ENCODE peak calls at places on chromosomes 5 and 9, in five cellular contexts. D is GM12865, X is NCI-H1092 treated with DMSO at 0.1 percent for 48 hours, K is lower leg skin, C is neural crest cell. S is an unnamed sample.

GRCh38 chr5:150044334-150044681 is 42.0 kb downstream of the CSF1R start:
- DNase-seq in D (no peak), X (no peak), K (no peak), C (no peak), S (no peak)

GRCh38 chr9:114263853-114264510 is 58.9 kb upstream of the ORM1 start:
- DNase-seq in D (no peak), X (no peak), K (no peak), C (peak), S (no peak)

GRCh38 chr5:128644863-128645262 is 106.8 kb upstream of the FBN2 start:
- DNase-seq in D (no peak), X (no peak), K (no peak), C (no peak), S (no peak)

GRCh38 chr5:54757541-54757940 is 227.9 kb downstream of the ESM1 start:
- DNase-seq in D (no peak), X (no peak), K (no peak), C (no peak), S (no peak)

GRCh38 chr9:37963936-37964739 is 60.2 kb upstream of the SLC25A51 start:
- DNase-seq in D (no peak), X (peak), K (peak), C (peak), S (peak)

GRCh38 chr5:37717276-37717612 is 122.6 kb downstream of the GDNF start:
- DNase-seq in D (no peak), X (no peak), K (no peak), C (no peak), S (no peak)

GRCh38 chr5:998276-998974 is 10.2 kb upstream of the NKD2 start:
- DNase-seq in D (no peak), X (no peak), K (no peak), C (no peak), S (peak)

GRCh38 chr9:114899461-114899860 is 30.9 kb downstream of the TNFSF8 start:
- DNase-seq in D (no peak), X (no peak), K (no peak), C (no peak), S (no peak)

GRCh38 chr5:66796306-66797292 is 200.4 kb downstream of the MAST4 start:
- DNase-seq in D (no peak), X (peak), K (no peak), C (no peak), S (no peak)

GRCh38 chr9:127004946-127005769 is 90.6 kb downstream of the RALGPS1 start:
- DNase-seq in D (peak), X (no peak), K (no peak), C (no peak), S (no peak)

GRCh38 chr9:98491778-98492177 is 217.0 kb downstream of the GABBR2 start:
- DNase-seq in D (no peak), X (no peak), K (no peak), C (no peak), S (no peak)

S was measured in ureter.